ENCODE peak calls at places on chromosomes 1 and 21, in seven cellular contexts. C is K562, M is HepG2, V is GM12878, J is HCT116, T is SK-N-SH, U is H1. L is an unnamed sample.

GRCh38 chr1:35708952-35709351 is 9.7 kb downstream of the C1orf216 start:
- DNase-seq in C (no peak), M (no peak), V (no peak), J (no peak), T (no peak), U (no peak), L (no peak)

GRCh38 chr21:45393021-45393420 is 11.9 kb upstream of the COL18A1 start:
- DNase-seq in C (no peak), M (no peak), V (no peak), J (no peak), T (no peak), U (no peak), L (no peak)

GRCh38 chr1:1550591-1551432 is 10.4 kb upstream of the TMEM240 start:
- DNase-seq in C (no peak), M (peak), V (no peak), J (no peak), T (peak), U (no peak), L (no peak)

GRCh38 chr1:224542783-224543440 is 73.2 kb upstream of the CNIH3 start:
- DNase-seq in C (peak), M (peak), V (no peak), J (peak), T (no peak), U (no peak), L (no peak)

GRCh38 chr1:153995640-153996039 is 5.1 kb downstream of the RPS27 start:
- DNase-seq in C (no peak), M (no peak), V (no peak), J (no peak), T (no peak), U (no peak), L (no peak)

GRCh38 chr21:21682172-21682571 is 684.0 kb downstream of the NCAM2 start:
- DNase-seq in C (no peak), M (no peak), V (no peak), J (no peak), T (no peak), U (no peak), L (no peak)

GRCh38 chr1:158793604-158794003 is 12.6 kb upstream of the OR6N2 start:
- DNase-seq in C (no peak), M (no peak), V (no peak), J (no peak), T (no peak), U (peak), L (no peak)

GRCh38 chr1:224510880-224511645 is 76.5 kb upstream of the WDR26 start:
- DNase-seq in C (peak), M (no peak), V (no peak), J (no peak), T (no peak), U (no peak), L (no peak)

GRCh38 chr1:3483801-3484444 is 29.5 kb downstream of the ARHGEF16 start:
- DNase-seq in C (peak), M (peak), V (no peak), J (no peak), T (peak), U (peak), L (peak)

GRCh38 chr1:22142315-22143064 is 407 bp downstream of the WNT4 start:
- DNase-seq in C (peak), M (no peak), V (no peak), J (no peak), T (peak), U (peak), L (peak)

GRCh38 chr1:78091215-78091813 is 45.5 kb downstream of the GIPC2 start:
- DNase-seq in C (peak), M (no peak), V (no peak), J (no peak), T (no peak), U (peak), L (no peak)

GRCh38 chr1:112721966-112722524 is 6.9 kb upstream of the PPM1J start:
- DNase-seq in C (no peak), M (no peak), V (no peak), J (no peak), T (no peak), U (no peak), L (no peak)

GRCh38 chr1:242189591-242189990 is 190.7 kb upstream of the MAP1LC3C start:
- DNase-seq in C (peak), M (no peak), V (no peak), J (no peak), T (peak), U (no peak), L (no peak)

GRCh38 chr1:230113230-230113604 is 46.2 kb downstream of the GALNT2 start:
- DNase-seq in C (no peak), M (no peak), V (no peak), J (no peak), T (no peak), U (no peak), L (no peak)

GRCh38 chr1:13761883-13762282 is 61.9 kb downstream of the PRDM2 start:
- DNase-seq in C (no peak), M (no peak), V (no peak), J (no peak), T (no peak), U (no peak), L (no peak)

GRCh38 chr1:17531682-17532487 is 7.6 kb upstream of the ARHGEF10L start:
- DNase-seq in C (no peak), M (no peak), V (no peak), J (peak), T (no peak), U (no peak), L (no peak)

GRCh38 chr1:30687886-30688285 is 35.5 kb downstream of the MATN1 start:
- DNase-seq in C (no peak), M (no peak), V (no peak), J (no peak), T (no peak), U (no peak), L (no peak)

GRCh38 chr21:41864311-41865001 is 14.7 kb downstream of the PRDM15 start:
- DNase-seq in C (no peak), M (no peak), V (no peak), J (no peak), T (no peak), U (no peak), L (no peak)

GRCh38 chr1:52502789-52503188 is 50.1 kb downstream of the TUT4 start:
- DNase-seq in C (no peak), M (no peak), V (no peak), J (no peak), T (no peak), U (no peak), L (peak)

GRCh38 chr1:98316286-98316685 is 345.2 kb upstream of the SNX7 start:
- DNase-seq in C (no peak), M (no peak), V (no peak), J (no peak), T (no peak), U (no peak), L (no peak)

GRCh38 chr1:215529571-215529970 is 37.5 kb upstream of the KCTD3 start:
- DNase-seq in C (no peak), M (no peak), V (no peak), J (no peak), T (no peak), U (no peak), L (no peak)

GRCh38 chr1:2526824-2527552 is 592 bp upstream of the PANK4 start:
- DNase-seq in C (no peak), M (no peak), V (peak), J (no peak), T (no peak), U (no peak), L (no peak)

GRCh38 chr1:21511579-21512522 is 2.6 kb downstream of the ALPL start:
- DNase-seq in C (no peak), M (no peak), V (no peak), J (no peak), T (no peak), U (no peak), L (peak)

GRCh38 chr1:247638781-247639180 is 33.4 kb downstream of the OR2G3 start:
- DNase-seq in C (no peak), M (no peak), V (no peak), J (no peak), T (no peak), U (no peak), L (no peak)

GRCh38 chr1:202105571-202106339 is 17.0 kb upstream of the GPR37L1 start:
- DNase-seq in C (peak), M (no peak), V (no peak), J (peak), T (no peak), U (peak), L (no peak)

GRCh38 chr1:29708818-29709710 is 472.7 kb downstream of the PTPRU start:
- DNase-seq in C (no peak), M (no peak), V (no peak), J (no peak), T (peak), U (no peak), L (no peak)

GRCh38 chr1:151282883-151283725 is 1.0 kb downstream of the ZNF687 start:
- DNase-seq in C (peak), M (peak), V (no peak), J (no peak), T (peak), U (peak), L (peak)

GRCh38 chr1:171185064-171185463 is at the start of gene FMO2:
- DNase-seq in C (no peak), M (no peak), V (no peak), J (no peak), T (no peak), U (no peak), L (no peak)

GRCh38 chr21:44071359-44072104 is 35.7 kb upstream of the PWP2 start:
- DNase-seq in C (no peak), M (no peak), V (no peak), J (no peak), T (no peak), U (no peak), L (no peak)

GRCh38 chr1:36609241-36610027 is 126.7 kb upstream of the CSF3R start:
- DNase-seq in C (peak), M (peak), V (no peak), J (peak), T (peak), U (peak), L (peak)

GRCh38 chr1:42210421-42211133 is 46.0 kb upstream of the GUCA2A start:
- DNase-seq in C (no peak), M (no peak), V (no peak), J (no peak), T (no peak), U (no peak), L (no peak)

GRCh38 chr1:86854352-86854751 is 59.6 kb downstream of the SELENOF start:
- DNase-seq in C (no peak), M (no peak), V (no peak), J (no peak), T (no peak), U (no peak), L (no peak)

GRCh38 chr1:55262822-55263221 is 47.7 kb upstream of the USP24 start:
- DNase-seq in C (no peak), M (no peak), V (no peak), J (no peak), T (no peak), U (no peak), L (no peak)

GRCh38 chr1:230314142-230314470 is 112.0 kb downstream of the PGBD5 start:
- DNase-seq in C (no peak), M (no peak), V (no peak), J (no peak), T (no peak), U (no peak), L (no peak)

DNA sequence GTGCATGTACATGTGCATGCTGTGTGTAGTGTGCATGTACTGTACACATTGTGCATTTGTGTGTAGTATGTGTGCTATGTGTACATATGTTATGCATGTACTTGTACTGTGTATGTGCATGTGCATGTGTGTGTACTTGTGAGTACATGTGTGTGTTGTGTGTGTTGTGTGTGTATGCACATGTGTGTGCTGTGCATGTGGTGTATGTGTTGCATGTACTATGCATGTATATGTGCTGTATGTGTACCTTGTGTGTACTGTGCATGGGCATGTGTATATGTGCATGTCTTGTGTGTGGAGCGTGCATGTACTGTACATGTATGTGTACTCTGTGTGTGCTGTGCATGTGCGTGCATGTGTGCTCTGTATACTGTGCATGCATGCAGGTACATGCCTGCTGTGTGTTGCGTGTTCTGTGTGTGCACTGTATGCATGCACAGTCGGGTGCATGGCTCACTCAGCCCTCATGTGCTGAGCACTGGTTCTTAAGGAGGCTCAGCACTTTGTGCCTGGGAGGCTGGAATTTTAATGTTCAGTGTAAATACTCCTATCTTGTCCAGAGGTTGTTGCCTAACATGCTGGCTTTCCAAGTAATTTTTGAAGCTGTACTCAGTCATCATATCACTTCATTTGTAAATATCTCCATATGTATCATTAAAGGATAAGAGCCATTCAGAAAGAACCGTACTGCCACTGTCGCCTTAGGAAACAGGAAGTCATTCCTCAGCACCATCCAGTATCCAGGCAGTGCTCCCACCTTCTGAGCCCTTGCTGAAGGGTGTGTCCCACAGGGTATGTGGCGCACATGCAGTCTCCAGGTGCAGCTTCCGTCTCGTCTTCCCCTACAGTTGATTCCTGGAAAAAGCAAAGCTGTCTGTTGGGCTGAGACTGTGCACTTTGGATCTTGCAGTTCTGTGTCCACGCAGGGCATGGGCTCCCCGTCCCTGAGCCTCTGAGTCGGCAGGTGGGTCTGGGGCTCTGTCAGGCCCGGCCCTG is 32.5 kb downstream of the SNAP47 start:
- DNase-seq in C (no peak), M (no peak), V (no peak), J (no peak), T (no peak), U (no peak), L (no peak)
- TF ChIP-seq JUND in C (no peak), M (no peak), V (no peak), J (no peak), T (no peak), U (no peak), L (no peak)

GRCh38 chr1:11285883-11286734 is 13.1 kb downstream of the UBIAD1 start:
- DNase-seq in C (no peak), M (no peak), V (no peak), J (no peak), T (peak), U (peak), L (peak)

GRCh38 chr1:11284784-11285183 is 11.8 kb downstream of the UBIAD1 start:
- DNase-seq in C (no peak), M (no peak), V (no peak), J (no peak), T (no peak), U (no peak), L (no peak)

GRCh38 chr1:11280719-11281376 is 7.8 kb downstream of the UBIAD1 start:
- DNase-seq in C (no peak), M (no peak), V (peak), J (no peak), T (no peak), U (no peak), L (no peak)

GRCh38 chr1:11281518-11282331 is 8.7 kb downstream of the UBIAD1 start:
- DNase-seq in C (no peak), M (no peak), V (no peak), J (no peak), T (no peak), U (no peak), L (no peak)

DNA sequence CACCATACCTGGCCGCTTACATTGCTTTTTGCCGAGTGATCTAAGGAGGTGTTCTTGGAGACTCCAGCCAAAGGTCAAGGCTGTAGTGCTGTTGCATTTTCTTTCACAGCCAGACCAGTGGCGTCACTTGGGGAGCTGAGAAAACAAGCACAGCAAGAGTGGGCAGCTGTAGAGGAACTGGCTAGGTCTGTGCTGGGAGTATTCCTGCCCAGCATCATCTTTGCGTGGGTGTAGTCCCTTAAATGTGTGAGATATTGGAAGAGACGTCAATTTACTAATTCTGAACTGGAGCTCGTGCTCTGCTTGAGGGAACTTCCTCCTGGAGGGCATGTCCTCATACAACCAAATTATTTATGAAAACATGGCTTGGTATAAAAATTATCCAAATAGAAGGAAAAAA is 10.2 kb downstream of the UBIAD1 start:
- DNase-seq in C (no peak), M (no peak), V (no peak), J (no peak), T (no peak), U (no peak), L (no peak)
- TF ChIP-seq JUND in C (no peak), M (no peak), V (no peak), J (no peak), T (no peak), U (no peak), L (no peak)

GRCh38 chr1:66446261-66447001 is 87.5 kb upstream of the SGIP1 start:
- DNase-seq in C (peak), M (peak), V (peak), J (peak), T (peak), U (no peak), L (peak)

GRCh38 chr1:66443793-66444192 is 90.2 kb upstream of the SGIP1 start:
- DNase-seq in C (no peak), M (no peak), V (no peak), J (no peak), T (no peak), U (no peak), L (no peak)

GRCh38 chr1:66450043-66450514 is 83.9 kb upstream of the SGIP1 start:
- DNase-seq in C (no peak), M (no peak), V (no peak), J (no peak), T (peak), U (no peak), L (no peak)

GRCh38 chr1:66444438-66445265 is 89.3 kb upstream of the SGIP1 start:
- DNase-seq in C (no peak), M (no peak), V (no peak), J (no peak), T (no peak), U (no peak), L (no peak)

DNA sequence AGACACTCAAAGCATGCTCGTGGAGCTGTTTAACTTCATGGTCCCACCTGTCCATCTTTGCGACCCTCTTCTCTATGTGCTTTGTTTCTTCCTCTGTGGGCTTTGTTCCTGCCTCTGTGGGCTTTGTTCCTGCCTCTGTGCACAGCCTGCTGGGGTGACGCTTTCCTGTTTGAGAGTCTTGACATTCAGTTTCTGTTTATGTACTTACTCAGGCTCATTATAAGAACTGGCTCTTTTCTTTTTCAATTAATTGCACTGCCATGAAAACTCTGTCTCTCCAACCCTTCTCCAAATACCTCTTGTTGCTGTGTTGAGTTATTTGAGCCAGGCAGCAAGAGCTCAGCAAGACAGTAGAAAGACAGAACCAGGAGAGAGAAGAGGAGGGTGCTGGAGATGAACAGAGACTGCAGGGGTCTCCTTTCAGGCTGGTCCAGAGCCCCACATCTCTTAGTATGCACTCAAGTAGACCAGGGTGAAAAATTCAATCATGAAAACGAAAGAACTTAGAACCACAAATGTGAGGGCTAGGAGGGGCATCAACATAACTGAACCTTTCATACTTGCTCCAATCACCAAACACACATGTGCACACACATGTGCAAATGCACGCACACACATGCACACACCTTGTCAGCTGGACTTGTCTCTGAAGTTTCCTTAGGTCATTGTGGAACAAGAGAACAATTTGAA is 88.3 kb upstream of the SGIP1 start:
- DNase-seq in C (no peak), M (no peak), V (peak), J (no peak), T (no peak), U (no peak), L (no peak)
- TF ChIP-seq JUND in C (no peak), M (no peak), V (no peak), J (no peak), T (no peak), U (no peak), L (no peak)

DNA sequence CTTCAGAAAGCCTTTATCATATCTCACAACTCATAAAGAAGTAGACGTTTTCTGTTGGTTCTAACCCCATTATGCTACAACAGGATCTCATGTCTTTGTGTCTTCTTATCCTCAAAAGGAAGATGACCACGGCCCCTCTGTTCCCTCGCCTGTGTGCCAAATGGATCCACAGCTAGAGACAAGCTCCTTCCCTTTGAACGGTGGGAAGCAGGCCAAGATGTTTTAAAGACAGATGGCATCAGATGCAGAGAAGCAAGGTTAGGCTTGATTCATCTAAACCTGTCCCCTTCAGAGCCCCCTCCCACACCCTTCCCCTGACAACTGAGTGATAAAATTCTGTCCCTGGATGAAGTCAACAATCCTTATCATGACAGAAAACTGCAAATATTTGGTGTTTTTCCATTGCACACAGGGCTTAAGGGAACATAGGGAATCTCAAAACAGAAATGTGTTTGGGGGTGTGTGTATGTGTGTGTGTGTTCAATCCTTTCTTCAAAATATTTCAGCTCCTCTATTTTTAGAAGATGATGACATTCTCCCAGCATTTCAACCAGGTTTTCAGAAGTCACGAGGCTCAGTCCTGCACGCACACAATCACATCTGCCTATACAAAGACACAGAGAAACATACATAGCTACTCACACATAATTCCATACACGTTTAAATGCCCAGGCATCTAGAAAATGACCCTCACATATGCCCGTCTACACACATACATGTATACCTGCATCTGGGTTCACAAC is 27.8 kb upstream of the FMOD start:
- DNase-seq in C (no peak), M (no peak), V (no peak), J (no peak), T (no peak), U (no peak), L (no peak)
- TF ChIP-seq JUND in C (no peak), M (no peak), V (no peak), J (no peak), T (no peak), U (no peak), L (no peak)

GRCh38 chr1:236280438-236281285 is 1.1 kb downstream of the ERO1B start:
- DNase-seq in C (no peak), M (no peak), V (no peak), J (no peak), T (peak), U (peak), L (peak)
- TF ChIP-seq JUND in C (no peak), M (no peak), V (no peak), J (peak), T (no peak), U (no peak), L (no peak)

GRCh38 chr1:46001087-46001785 is 131.2 kb downstream of the PIK3R3 start:
- DNase-seq in C (no peak), M (no peak), V (no peak), J (no peak), T (no peak), U (peak), L (no peak)
- TF ChIP-seq JUND in C (no peak), M (no peak), V (no peak), J (no peak), T (no peak), U (no peak), L (no peak)

GRCh38 chr1:166032901-166033371 is 133.9 kb downstream of the FAM78B start:
- DNase-seq in C (no peak), M (no peak), V (no peak), J (no peak), T (no peak), U (no peak), L (no peak)
- TF ChIP-seq JUND in C (no peak), M (no peak), V (no peak), J (no peak), T (no peak), U (no peak), L (no peak)

L was measured in T47D.